ENCODE peak calls at places on chromosome 5, in four cellular contexts. One of them, this sample, is unnamed.

GRCh38 chr5:176850371-176851245 is 40.2 kb downstream of the UNC5A start:
- DNase-seq in tibial artery: no peak
- DNase-seq in A549: no peak
- DNase-seq in breast epithelium: no peak
- DNase-seq in this sample: no peak

GRCh38 chr5:7246312-7246711 is 149.6 kb upstream of the ADCY2 start:
- DNase-seq in tibial artery: no peak
- DNase-seq in A549: no peak
- DNase-seq in breast epithelium: no peak
- DNase-seq in this sample: no peak

GRCh38 chr5:134000116-134000515 is 4.7 kb downstream of the VDAC1 start:
- DNase-seq in tibial artery: no peak
- DNase-seq in A549: no peak
- DNase-seq in breast epithelium: no peak
- DNase-seq in this sample: peak

GRCh38 chr5:19880430-19880829 is 107.6 kb downstream of the CDH18 start:
- DNase-seq in tibial artery: no peak
- DNase-seq in A549: no peak
- DNase-seq in breast epithelium: no peak
- DNase-seq in this sample: no peak

GRCh38 chr5:45385321-45386058 is 310.7 kb downstream of the HCN1 start:
- DNase-seq in tibial artery: peak
- DNase-seq in A549: no peak
- DNase-seq in breast epithelium: no peak
- DNase-seq in this sample: no peak

GRCh38 chr5:133234911-133235310 is 183.1 kb downstream of the HSPA4 start:
- DNase-seq in tibial artery: no peak
- DNase-seq in A549: no peak
- DNase-seq in breast epithelium: no peak
- DNase-seq in this sample: no peak

GRCh38 chr5:10469253-10470030 is 27.8 kb downstream of the ROPN1L start:
- DNase-seq in tibial artery: no peak
- DNase-seq in A549: no peak
- DNase-seq in breast epithelium: no peak
- DNase-seq in this sample: no peak

GRCh38 chr5:159310492-159310891 is 19.8 kb downstream of the IL12B start:
- DNase-seq in tibial artery: no peak
- DNase-seq in A549: no peak
- DNase-seq in breast epithelium: no peak
- DNase-seq in this sample: no peak

GRCh38 chr5:105943119-105943518 is 1727.6 kb downstream of the EFNA5 start:
- DNase-seq in tibial artery: no peak
- DNase-seq in A549: no peak
- DNase-seq in breast epithelium: no peak
- DNase-seq in this sample: no peak

GRCh38 chr5:7541898-7542297 is 146.0 kb downstream of the ADCY2 start:
- DNase-seq in tibial artery: no peak
- DNase-seq in A549: no peak
- DNase-seq in breast epithelium: no peak
- DNase-seq in this sample: no peak

GRCh38 chr5:93096561-93096960 is 484.5 kb downstream of the NR2F1-AS1 start:
- DNase-seq in tibial artery: no peak
- DNase-seq in A549: no peak
- DNase-seq in breast epithelium: no peak
- DNase-seq in this sample: no peak

GRCh38 chr5:14424011-14424685 is 157.4 kb upstream of the OTULINL start:
- DNase-seq in tibial artery: no peak
- DNase-seq in A549: no peak
- DNase-seq in breast epithelium: no peak
- DNase-seq in this sample: no peak

GRCh38 chr5:73485715-73486114 is 12.5 kb upstream of the BTF3 start:
- DNase-seq in tibial artery: no peak
- DNase-seq in A549: no peak
- DNase-seq in breast epithelium: no peak
- DNase-seq in this sample: no peak

GRCh38 chr5:12592228-12592627 is 688.0 kb upstream of the CTNND2 start:
- DNase-seq in tibial artery: no peak
- DNase-seq in A549: no peak
- DNase-seq in breast epithelium: no peak
- DNase-seq in this sample: no peak

GRCh38 chr5:34686762-34687268 is 30.7 kb downstream of the RAI14 start:
- DNase-seq in tibial artery: peak
- DNase-seq in A549: peak
- DNase-seq in breast epithelium: no peak
- DNase-seq in this sample: no peak

GRCh38 chr5:74919487-74919886 is 53.3 kb upstream of the FAM169A start:
- DNase-seq in tibial artery: no peak
- DNase-seq in A549: peak
- DNase-seq in breast epithelium: no peak
- DNase-seq in this sample: no peak

GRCh38 chr5:119049824-119050449 is 20.9 kb upstream of the DMXL1 start:
- DNase-seq in tibial artery: no peak
- DNase-seq in A549: peak
- DNase-seq in breast epithelium: no peak
- DNase-seq in this sample: no peak

GRCh38 chr5:80799041-80799440 is 144.3 kb upstream of the DHFR start:
- DNase-seq in tibial artery: no peak
- DNase-seq in A549: no peak
- DNase-seq in breast epithelium: no peak
- DNase-seq in this sample: no peak

GRCh38 chr5:55564716-55565115 is 30.0 kb upstream of the PLPP1 start:
- DNase-seq in tibial artery: no peak
- DNase-seq in A549: peak
- DNase-seq in breast epithelium: no peak
- DNase-seq in this sample: no peak

GRCh38 chr5:98845878-98846277 is 72.4 kb downstream of the RGMB start:
- DNase-seq in tibial artery: no peak
- DNase-seq in A549: no peak
- DNase-seq in breast epithelium: no peak
- DNase-seq in this sample: no peak

GRCh38 chr5:31470608-31471007 is 61.3 kb downstream of the DROSHA start:
- DNase-seq in tibial artery: peak
- DNase-seq in A549: no peak
- DNase-seq in breast epithelium: no peak
- DNase-seq in this sample: no peak

GRCh38 chr5:532521-533242 is 8.4 kb upstream of the SLC9A3 start:
- DNase-seq in tibial artery: no peak
- DNase-seq in A549: no peak
- DNase-seq in breast epithelium: no peak
- DNase-seq in this sample: peak

GRCh38 chr5:102583663-102584062 is 84.9 kb upstream of the SLCO6A1 start:
- DNase-seq in tibial artery: no peak
- DNase-seq in A549: peak
- DNase-seq in breast epithelium: no peak
- DNase-seq in this sample: no peak

GRCh38 chr5:137880313-137880712 is 8.9 kb upstream of the PKD2L2 start:
- DNase-seq in tibial artery: no peak
- DNase-seq in A549: no peak
- DNase-seq in breast epithelium: no peak
- DNase-seq in this sample: no peak

GRCh38 chr5:180684623-180685161 is 35.3 kb upstream of the FLT4 start:
- DNase-seq in tibial artery: no peak
- DNase-seq in A549: no peak
- DNase-seq in breast epithelium: no peak
- DNase-seq in this sample: no peak

GRCh38 chr5:76547242-76547890 is 75.8 kb downstream of the F2RL2 start:
- DNase-seq in tibial artery: peak
- DNase-seq in A549: no peak
- DNase-seq in breast epithelium: no peak
- DNase-seq in this sample: no peak

GRCh38 chr5:96189028-96189826 is 227.6 kb upstream of the ELL2 start:
- DNase-seq in tibial artery: no peak
- DNase-seq in A549: no peak
- DNase-seq in breast epithelium: no peak
- DNase-seq in this sample: no peak
- TF ChIP-seq CTCF in tibial artery: no peak
- TF ChIP-seq CTCF in A549: no peak
- TF ChIP-seq CTCF in breast epithelium: no peak
- TF ChIP-seq CTCF in this sample: peak

GRCh38 chr5:144191998-144192397 is 21.3 kb downstream of the KCTD16 start:
- DNase-seq in tibial artery: no peak
- DNase-seq in A549: peak
- DNase-seq in breast epithelium: no peak
- DNase-seq in this sample: no peak
- TF ChIP-seq CTCF in tibial artery: no peak
- TF ChIP-seq CTCF in A549: peak
- TF ChIP-seq CTCF in breast epithelium: no peak
- TF ChIP-seq CTCF in this sample: peak

GRCh38 chr5:58582411-58583393 is at the start of gene RAB3C:
- DNase-seq in tibial artery: peak
- DNase-seq in A549: peak
- DNase-seq in breast epithelium: peak
- DNase-seq in this sample: peak
- TF ChIP-seq CTCF in tibial artery: peak
- TF ChIP-seq CTCF in A549: no peak
- TF ChIP-seq CTCF in breast epithelium: peak
- TF ChIP-seq CTCF in this sample: no peak

DNA sequence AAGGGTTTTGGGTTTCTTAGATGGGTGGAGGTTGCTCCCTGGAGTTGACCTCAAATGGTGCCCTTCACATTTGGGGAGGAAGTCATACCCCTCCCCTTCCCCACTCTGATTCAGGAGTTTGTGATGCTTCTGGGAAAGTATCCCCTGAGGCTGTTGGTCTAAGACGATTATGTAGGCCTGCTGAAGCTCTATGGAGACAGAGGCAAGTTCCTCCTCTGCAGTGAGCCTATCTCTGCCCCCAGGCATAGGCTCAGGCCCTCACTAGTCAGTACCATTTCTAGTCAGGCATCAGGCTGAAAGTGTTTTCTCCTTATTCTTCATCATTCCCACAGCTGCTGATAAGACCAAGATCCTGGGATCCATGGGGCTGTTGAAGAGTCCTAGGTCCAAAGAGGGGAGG is 271.6 kb upstream of the NUDT12 start:
- DNase-seq in tibial artery: no peak
- DNase-seq in A549: no peak
- DNase-seq in breast epithelium: no peak
- DNase-seq in this sample: no peak
- TF ChIP-seq CTCF in tibial artery: no peak
- TF ChIP-seq CTCF in A549: no peak
- TF ChIP-seq CTCF in breast epithelium: no peak
- TF ChIP-seq CTCF in this sample: no peak

GRCh38 chr5:36301858-36302603 is at the start of gene RANBP3L:
- DNase-seq in tibial artery: no peak
- DNase-seq in A549: no peak
- DNase-seq in breast epithelium: no peak
- DNase-seq in this sample: no peak

GRCh38 chr5:36300927-36301540 is 668 bp downstream of the RANBP3L start:
- DNase-seq in tibial artery: no peak
- DNase-seq in A549: no peak
- DNase-seq in breast epithelium: no peak
- DNase-seq in this sample: no peak

GRCh38 chr5:36300181-36300926 is 1.3 kb downstream of the RANBP3L start:
- DNase-seq in tibial artery: no peak
- DNase-seq in A549: no peak
- DNase-seq in breast epithelium: no peak
- DNase-seq in this sample: no peak

GRCh38 chr5:36304095-36304494 is 2.4 kb upstream of the RANBP3L start:
- DNase-seq in tibial artery: no peak
- DNase-seq in A549: no peak
- DNase-seq in breast epithelium: no peak
- DNase-seq in this sample: no peak

GRCh38 chr5:36305571-36306326 is 4.0 kb upstream of the RANBP3L start:
- DNase-seq in tibial artery: peak
- DNase-seq in A549: peak
- DNase-seq in breast epithelium: peak
- DNase-seq in this sample: no peak
- TF ChIP-seq CTCF in tibial artery: peak
- TF ChIP-seq CTCF in A549: peak
- TF ChIP-seq CTCF in breast epithelium: peak
- TF ChIP-seq CTCF in this sample: peak

GRCh38 chr5:157294692-157295091 is 28.8 kb downstream of the CYFIP2 start:
- DNase-seq in tibial artery: no peak
- DNase-seq in A549: no peak
- DNase-seq in breast epithelium: no peak
- DNase-seq in this sample: no peak
- TF ChIP-seq CTCF in tibial artery: no peak
- TF ChIP-seq CTCF in A549: peak
- TF ChIP-seq CTCF in breast epithelium: no peak
- TF ChIP-seq CTCF in this sample: no peak